ENCODE peak calls at places on chromosome 4, in eight cellular contexts. One of them, this sample, is unnamed.

GRCh38 chr4:6154875-6155274 is 45.5 kb downstream of the JAKMIP1 start:
- DNase-seq in retinal pigment epithelial cell: no peak
- DNase-seq in thoracic aorta: no peak
- DNase-seq in naive thymus-derived CD4-positive, alpha-beta T cell: no peak
- DNase-seq in keratinocyte: no peak
- DNase-seq in MM.1S: no peak
- DNase-seq in D341Med: no peak
- DNase-seq in RCC 7860: no peak
- DNase-seq in this sample: no peak

GRCh38 chr4:74376888-74377483 is 12.0 kb downstream of the EREG start:
- DNase-seq in retinal pigment epithelial cell: no peak
- DNase-seq in thoracic aorta: no peak
- DNase-seq in naive thymus-derived CD4-positive, alpha-beta T cell: peak; percentile 51
- DNase-seq in keratinocyte: no peak
- DNase-seq in MM.1S: peak; percentile 58
- DNase-seq in D341Med: peak; percentile 44
- DNase-seq in RCC 7860: peak; percentile 58
- DNase-seq in this sample: no peak

GRCh38 chr4:56671373-56671772 is 9.7 kb downstream of the HOPX start:
- DNase-seq in retinal pigment epithelial cell: no peak
- DNase-seq in thoracic aorta: no peak
- DNase-seq in naive thymus-derived CD4-positive, alpha-beta T cell: no peak
- DNase-seq in keratinocyte: no peak
- DNase-seq in MM.1S: no peak
- DNase-seq in D341Med: no peak
- DNase-seq in RCC 7860: no peak
- DNase-seq in this sample: no peak

GRCh38 chr4:206054-206453 is 81.8 kb downstream of the ZNF718 start:
- DNase-seq in retinal pigment epithelial cell: no peak
- DNase-seq in thoracic aorta: no peak
- DNase-seq in naive thymus-derived CD4-positive, alpha-beta T cell: no peak
- DNase-seq in keratinocyte: no peak
- DNase-seq in MM.1S: no peak
- DNase-seq in D341Med: no peak
- DNase-seq in RCC 7860: no peak
- DNase-seq in this sample: no peak

GRCh38 chr4:175930471-175930870 is 118.4 kb upstream of the GPM6A start:
- DNase-seq in retinal pigment epithelial cell: peak; percentile 47
- DNase-seq in thoracic aorta: no peak
- DNase-seq in naive thymus-derived CD4-positive, alpha-beta T cell: no peak
- DNase-seq in keratinocyte: no peak
- DNase-seq in MM.1S: no peak
- DNase-seq in D341Med: no peak
- DNase-seq in RCC 7860: no peak
- DNase-seq in this sample: no peak

GRCh38 chr4:115355329-115355728 is 241.9 kb upstream of the NDST4 start:
- DNase-seq in retinal pigment epithelial cell: no peak
- DNase-seq in thoracic aorta: no peak
- DNase-seq in naive thymus-derived CD4-positive, alpha-beta T cell: no peak
- DNase-seq in keratinocyte: no peak
- DNase-seq in MM.1S: no peak
- DNase-seq in D341Med: no peak
- DNase-seq in RCC 7860: no peak
- DNase-seq in this sample: no peak

GRCh38 chr4:8768357-8768999 is 103.2 kb downstream of the HMX1 start:
- DNase-seq in retinal pigment epithelial cell: no peak
- DNase-seq in thoracic aorta: no peak
- DNase-seq in naive thymus-derived CD4-positive, alpha-beta T cell: no peak
- DNase-seq in keratinocyte: no peak
- DNase-seq in MM.1S: no peak
- DNase-seq in D341Med: no peak
- DNase-seq in RCC 7860: no peak
- DNase-seq in this sample: no peak

GRCh38 chr4:3519468-3520264 is 12.6 kb downstream of the LRPAP1 start:
- DNase-seq in retinal pigment epithelial cell: no peak
- DNase-seq in thoracic aorta: no peak
- DNase-seq in naive thymus-derived CD4-positive, alpha-beta T cell: no peak
- DNase-seq in keratinocyte: no peak
- DNase-seq in MM.1S: no peak
- DNase-seq in D341Med: no peak
- DNase-seq in RCC 7860: no peak
- DNase-seq in this sample: no peak

GRCh38 chr4:8915201-8916200 is 43.9 kb upstream of the HMX1 start:
- DNase-seq in retinal pigment epithelial cell: no peak
- DNase-seq in thoracic aorta: no peak
- DNase-seq in naive thymus-derived CD4-positive, alpha-beta T cell: no peak
- DNase-seq in keratinocyte: no peak
- DNase-seq in MM.1S: no peak
- DNase-seq in D341Med: peak; percentile 16
- DNase-seq in RCC 7860: no peak
- DNase-seq in this sample: no peak

GRCh38 chr4:158968961-158969360 is 133.9 kb upstream of the RAPGEF2 start:
- DNase-seq in retinal pigment epithelial cell: no peak
- DNase-seq in thoracic aorta: no peak
- DNase-seq in naive thymus-derived CD4-positive, alpha-beta T cell: no peak
- DNase-seq in keratinocyte: no peak
- DNase-seq in MM.1S: no peak
- DNase-seq in D341Med: no peak
- DNase-seq in RCC 7860: no peak
- DNase-seq in this sample: no peak

GRCh38 chr4:140557831-140558435 is 10.8 kb downstream of the UCP1 start:
- DNase-seq in retinal pigment epithelial cell: no peak
- DNase-seq in thoracic aorta: no peak
- DNase-seq in naive thymus-derived CD4-positive, alpha-beta T cell: no peak
- DNase-seq in keratinocyte: no peak
- DNase-seq in MM.1S: no peak
- DNase-seq in D341Med: no peak
- DNase-seq in RCC 7860: no peak
- DNase-seq in this sample: no peak

GRCh38 chr4:54101190-54102041 is 1.5 kb downstream of the GSX2 start:
- DNase-seq in retinal pigment epithelial cell: no peak
- DNase-seq in thoracic aorta: no peak
- DNase-seq in naive thymus-derived CD4-positive, alpha-beta T cell: no peak
- DNase-seq in keratinocyte: no peak
- DNase-seq in MM.1S: no peak
- DNase-seq in D341Med: no peak
- DNase-seq in RCC 7860: no peak
- DNase-seq in this sample: no peak

GRCh38 chr4:77872723-77873435 is 10.2 kb downstream of the MRPL1 start:
- DNase-seq in retinal pigment epithelial cell: no peak
- DNase-seq in thoracic aorta: no peak
- DNase-seq in naive thymus-derived CD4-positive, alpha-beta T cell: no peak
- DNase-seq in keratinocyte: no peak
- DNase-seq in MM.1S: no peak
- DNase-seq in D341Med: no peak
- DNase-seq in RCC 7860: no peak
- DNase-seq in this sample: no peak

GRCh38 chr4:9825049-9825448 is 43.6 kb downstream of the DRD5 start:
- DNase-seq in retinal pigment epithelial cell: no peak
- DNase-seq in thoracic aorta: no peak
- DNase-seq in naive thymus-derived CD4-positive, alpha-beta T cell: no peak
- DNase-seq in keratinocyte: no peak
- DNase-seq in MM.1S: no peak
- DNase-seq in D341Med: no peak
- DNase-seq in RCC 7860: no peak
- DNase-seq in this sample: no peak

GRCh38 chr4:77012726-77013125 is 63.1 kb downstream of the CCNI start:
- DNase-seq in retinal pigment epithelial cell: no peak
- DNase-seq in thoracic aorta: no peak
- DNase-seq in naive thymus-derived CD4-positive, alpha-beta T cell: no peak
- DNase-seq in keratinocyte: no peak
- DNase-seq in MM.1S: no peak
- DNase-seq in D341Med: no peak
- DNase-seq in RCC 7860: no peak
- DNase-seq in this sample: no peak

GRCh38 chr4:147678121-147678520 is 5.8 kb downstream of the PRMT9 start:
- DNase-seq in retinal pigment epithelial cell: peak; percentile 86
- DNase-seq in thoracic aorta: no peak
- DNase-seq in naive thymus-derived CD4-positive, alpha-beta T cell: no peak
- DNase-seq in keratinocyte: no peak
- DNase-seq in MM.1S: no peak
- DNase-seq in D341Med: no peak
- DNase-seq in RCC 7860: no peak
- DNase-seq in this sample: no peak